ENCODE peak calls at places on chromosomes 12 and 14, in nine cellular contexts. O is AML-193, Y is fibroblast of the conjunctiva, H is right cardiac atrium, E is amygdala, M is hypothalamus, D is hippocampal formation, L is upper lobe of right lung, T is nephron progenitor cell. F is an unnamed sample.

GRCh38 chr12:14948672-14949071 is 10.3 kb upstream of the ERP27 start:
- DNase-seq in O (peak; percentile 96), Y (peak; percentile 33), H (no peak), E (no peak), M (no peak), D (no peak), L (no peak), T (no peak), F (no peak)

GRCh38 chr14:24259282-24260025 is 3.5 kb downstream of the TGM1 start:
- DNase-seq in O (no peak), Y (no peak), H (no peak), E (no peak), M (no peak), D (no peak), L (peak; percentile 85), T (no peak), F (peak; percentile 72)

GRCh38 chr12:68792952-68793351 is 15.0 kb upstream of the MDM2 start:
- DNase-seq in O (peak; percentile 59), Y (no peak), H (no peak), E (no peak), M (no peak), D (no peak), L (no peak), T (no peak), F (no peak)

GRCh38 chr12:101935769-101936741 is 58.7 kb downstream of the DRAM1 start:
- DNase-seq in O (no peak), Y (peak; percentile 86), H (peak; percentile 86), E (no peak), M (no peak), D (no peak), L (no peak), T (no peak), F (peak; percentile 92)

GRCh38 chr14:68623307-68623706 is 169.6 kb downstream of the ZFP36L1 start:
- DNase-seq in O (no peak), Y (no peak), H (no peak), E (no peak), M (no peak), D (no peak), L (peak; percentile 17), T (no peak), F (no peak)

GRCh38 chr14:33408291-33408690 is 469.6 kb downstream of the NPAS3 start:
- DNase-seq in O (no peak), Y (no peak), H (no peak), E (no peak), M (no peak), D (no peak), L (no peak), T (no peak), F (no peak)

GRCh38 chr14:75771614-75772013 is 110.6 kb downstream of the TTLL5 start:
- DNase-seq in O (no peak), Y (no peak), H (no peak), E (no peak), M (no peak), D (no peak), L (no peak), T (no peak), F (no peak)

GRCh38 chr14:90024910-90025309 is 36.9 kb upstream of the KCNK13 start:
- DNase-seq in O (no peak), Y (no peak), H (no peak), E (no peak), M (no peak), D (no peak), L (no peak), T (no peak), F (no peak)

GRCh38 chr12:27488479-27488878 is 35.5 kb upstream of the PPFIBP1 start:
- DNase-seq in O (no peak), Y (no peak), H (no peak), E (no peak), M (no peak), D (no peak), L (no peak), T (no peak), F (no peak)

GRCh38 chr14:39974036-39974435 is 541.8 kb upstream of the FBXO33 start:
- DNase-seq in O (no peak), Y (no peak), H (no peak), E (no peak), M (no peak), D (no peak), L (no peak), T (no peak), F (no peak)